ENCODE peak calls at places on chromosomes 13 and 19, in six cellular contexts. S is BJ; D is stimulated activated CD4-positive, alpha-beta T cell treated with anti-CD3 and anti-CD28 coated beads, Interleukin-2, amount 100 ng/mL, for 48 hours; A is iris pigment epithelial cell; M is upper lobe of right lung; Q is cardiac muscle cell. Z is an unnamed sample.
A peak's percentile ranks its signal among the peaks of the same experiment; 100 is the strongest.

GRCh38 chr19:5799247-5800241 is 5.3 kb upstream of the NRTN start:
- DNase-seq in S (no peak), D (no peak), A (no peak), M (no peak), Q (no peak), Z (no peak)

GRCh38 chr13:42333613-42334328 is 61.8 kb downstream of the AKAP11 start:
- DNase-seq in S (no peak), D (no peak), A (peak; percentile 64), M (no peak), Q (peak; percentile 49), Z (no peak)

GRCh38 chr13:110531671-110532083 is 29.8 kb downstream of the RAB20 start:
- DNase-seq in S (no peak), D (no peak), A (no peak), M (peak; percentile 72), Q (no peak), Z (no peak)

GRCh38 chr13:104111031-104111430 is 1044.8 kb upstream of the SLC10A2 start:
- DNase-seq in S (no peak), D (no peak), A (peak; percentile 39), M (no peak), Q (no peak), Z (no peak)

GRCh38 chr13:51721485-51721884 is 82.5 kb downstream of the DHRS12 start:
- DNase-seq in S (no peak), D (no peak), A (no peak), M (no peak), Q (no peak), Z (no peak)

GRCh38 chr19:54473071-54473941 is at the start of gene CDC42EP5:
- DNase-seq in S (peak; percentile 72), D (no peak), A (peak; percentile 83), M (no peak), Q (peak; percentile 59), Z (peak; percentile 72)

GRCh38 chr19:640156-640548 is 473 bp downstream of the FGF22 start:
- DNase-seq in S (no peak), D (no peak), A (no peak), M (no peak), Q (no peak), Z (no peak)

GRCh38 chr13:57624565-57625435 is 6.7 kb upstream of the PCDH17 start:
- DNase-seq in S (no peak), D (no peak), A (peak; percentile 66), M (no peak), Q (peak; percentile 87), Z (no peak)

GRCh38 chr19:48969276-48970138 is 4.4 kb downstream of the FTL start:
- DNase-seq in S (no peak), D (no peak), A (peak; percentile 55), M (peak; percentile 68), Q (no peak), Z (no peak)

GRCh38 chr13:45215392-45216077 is 14.7 kb upstream of the KCTD4 start:
- DNase-seq in S (no peak), D (no peak), A (no peak), M (no peak), Q (no peak), Z (no peak)

GRCh38 chr13:19618925-19619324 is 14.5 kb upstream of the MPHOSPH8 start:
- DNase-seq in S (no peak), D (peak; percentile 12), A (peak; percentile 50), M (no peak), Q (no peak), Z (no peak)

GRCh38 chr19:5536337-5536894 is 31.3 kb downstream of the TINCR start:
- DNase-seq in S (peak; percentile 1), D (no peak), A (peak; percentile 30), M (peak; percentile 80), Q (peak; percentile 97), Z (no peak)

GRCh38 chr13:77836423-77836822 is 82.2 kb downstream of the EDNRB start:
- DNase-seq in S (no peak), D (no peak), A (peak; percentile 20), M (no peak), Q (no peak), Z (no peak)

GRCh38 chr19:33192010-33192409 is 2.1 kb upstream of the LRP3 start:
- DNase-seq in S (no peak), D (no peak), A (no peak), M (peak; percentile 52), Q (no peak), Z (no peak)

GRCh38 chr13:45121421-45121820 is 1.1 kb downstream of the GTF2F2 start:
- DNase-seq in S (no peak), D (no peak), A (peak; percentile 56), M (no peak), Q (peak; percentile 15), Z (no peak)

GRCh38 chr19:3120611-3121231 is 15.1 kb upstream of the GNA15 start:
- DNase-seq in S (no peak), D (no peak), A (no peak), M (no peak), Q (no peak), Z (no peak)

Z was measured in AG09309.